ENCODE peak calls at places on chromosomes 7 and 10, in four cellular contexts. A, C, P and U are unnamed samples.

GRCh38 chr7:18610331-18610948 is 114.9 kb downstream of the HDAC9 start:
- DNase-seq in A (peak; percentile 30), C (peak; percentile 27), P (no peak), U (no peak)

GRCh38 chr10:71921319-71922027 is 42.7 kb upstream of the CHST3 start:
- DNase-seq in A (peak; percentile 39), C (no peak), P (no peak), U (no peak)

GRCh38 chr7:21704362-21704761 is 161.5 kb downstream of the DNAH11 start:
- DNase-seq in A (no peak), C (no peak), P (no peak), U (no peak)

GRCh38 chr10:31034041-31034918 is 2.6 kb upstream of the ZNF438 start:
- DNase-seq in A (no peak), C (no peak), P (no peak), U (no peak)

GRCh38 chr10:125154529-125154928 is 5.8 kb downstream of the CTBP2 start:
- DNase-seq in A (no peak), C (no peak), P (no peak), U (no peak)

GRCh38 chr10:117662126-117662525 is 119.6 kb downstream of the EMX2 start:
- DNase-seq in A (no peak), C (no peak), P (no peak), U (no peak)

GRCh38 chr7:6340241-6340640 is 67.8 kb upstream of the CYTH3 start:
- DNase-seq in A (no peak), C (no peak), P (no peak), U (no peak)

GRCh38 chr10:102167861-102168260 is 15.7 kb downstream of the NOLC1 start:
- DNase-seq in A (no peak), C (no peak), P (no peak), U (no peak)

GRCh38 chr10:78071140-78071856 is 37.6 kb downstream of the RPS24 start:
- DNase-seq in A (no peak), C (no peak), P (no peak), U (no peak)

GRCh38 chr7:93115796-93116195 is 2.0 kb downstream of the SAMD9 start:
- DNase-seq in A (no peak), C (no peak), P (no peak), U (no peak)

GRCh38 chr10:43868952-43869351 is 220.3 kb upstream of the ZNF32 start:
- DNase-seq in A (no peak), C (no peak), P (no peak), U (peak; percentile 80)

GRCh38 chr10:60008816-60009215 is 102.5 kb upstream of the CCDC6 start:
- DNase-seq in A (no peak), C (no peak), P (no peak), U (no peak)

GRCh38 chr7:155807805-155808550 is 4.3 kb downstream of the SHH start:
- DNase-seq in A (no peak), C (peak; percentile 85), P (peak; percentile 38), U (no peak)

GRCh38 chr10:110868981-110869380 is 2.7 kb upstream of the PDCD4 start:
- DNase-seq in A (no peak), C (no peak), P (peak; percentile 22), U (no peak)

GRCh38 chr7:70484255-70484654 is 647.7 kb upstream of the GALNT17 start:
- DNase-seq in A (no peak), C (no peak), P (no peak), U (no peak)

GRCh38 chr10:14093735-14094484 is 236.8 kb downstream of the FRMD4A start:
- DNase-seq in A (no peak), C (no peak), P (no peak), U (no peak)

GRCh38 chr10:74419491-74420466 is 268.8 kb downstream of the ADK start:
- DNase-seq in A (no peak), C (no peak), P (no peak), U (no peak)

GRCh38 chr10:100985336-100985735 is 2.0 kb downstream of the MRPL43 start:
- DNase-seq in A (no peak), C (peak; percentile 48), P (no peak), U (no peak)

GRCh38 chr7:64874562-64875250 is 28.4 kb upstream of the ZNF273 start:
- DNase-seq in A (no peak), C (no peak), P (no peak), U (no peak)

GRCh38 chr7:55020481-55020871 is 1.7 kb downstream of the EGFR start:
- DNase-seq in A (peak; percentile 79), C (no peak), P (peak; percentile 82), U (no peak)

GRCh38 chr7:39622609-39623311 is 612 bp upstream of the RALA start:
- DNase-seq in A (no peak), C (no peak), P (no peak), U (no peak)

GRCh38 chr7:11613292-11613930 is 218.6 kb downstream of the THSD7A start:
- DNase-seq in A (no peak), C (no peak), P (no peak), U (no peak)

GRCh38 chr10:124002391-124003069 is 90.9 kb downstream of the CHST15 start:
- DNase-seq in A (no peak), C (no peak), P (peak; percentile 14), U (peak; percentile 81)

GRCh38 chr10:104690081-104690480 is 49.0 kb downstream of the SORCS3 start:
- DNase-seq in A (no peak), C (no peak), P (no peak), U (no peak)

GRCh38 chr10:21523557-21524008 is 1.9 kb downstream of the SKIDA1 start:
- DNase-seq in A (no peak), C (peak; percentile 54), P (no peak), U (no peak)

GRCh38 chr10:130039141-130039540 is 71.5 kb downstream of the C10orf143 start:
- DNase-seq in A (no peak), C (no peak), P (peak; percentile 8), U (no peak)

GRCh38 chr7:130143334-130143732 is 61.9 kb downstream of the TMEM209 start:
- DNase-seq in A (no peak), C (no peak), P (no peak), U (no peak)

GRCh38 chr10:90801608-90802007 is 56.2 kb downstream of the HTR7 start:
- DNase-seq in A (no peak), C (no peak), P (no peak), U (no peak)

GRCh38 chr7:105256621-105257283 is 132.0 kb downstream of the SRPK2 start:
- DNase-seq in A (no peak), C (no peak), P (no peak), U (no peak)

GRCh38 chr7:105261689-105262088 is 127.0 kb downstream of the SRPK2 start:
- DNase-seq in A (no peak), C (no peak), P (no peak), U (no peak)

DNA sequence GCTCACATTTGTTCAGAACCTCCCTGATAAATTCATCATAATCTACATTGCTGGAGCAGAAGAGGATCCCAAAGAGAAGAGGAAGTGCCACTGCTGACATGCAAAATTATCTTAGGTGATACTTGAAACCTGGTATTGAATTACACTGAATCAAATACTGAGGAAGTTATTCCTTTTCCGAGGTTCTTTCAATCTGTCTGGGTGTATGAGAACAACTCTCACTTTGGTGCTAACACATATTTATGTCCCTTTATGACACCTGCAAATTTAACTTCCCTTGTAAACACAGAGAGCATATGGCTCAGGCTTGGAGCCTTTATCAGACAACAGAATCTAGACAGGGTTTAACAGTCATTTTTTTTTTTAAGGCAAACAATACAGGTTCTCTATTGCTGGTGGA is 131.4 kb downstream of the SRPK2 start:
- DNase-seq in A (no peak), C (no peak), P (no peak), U (no peak)
- H3K4me3 ChIP-seq in A (no peak overlapping the region), C (no peak overlapping the region), P (no peak overlapping the region), U (no peak overlapping the region)

GRCh38 chr7:2523461-2523905 is 3.9 kb downstream of the LFNG start:
- DNase-seq in A (peak; percentile 80), C (no peak), P (peak; percentile 62), U (no peak)
- H3K4me1 ChIP-seq in A (peaks cover 88% of the 10 kb centered on the region), C (peaks cover 67% of the 10 kb centered on the region), P (peaks cover 98% of the 10 kb centered on the region), U (peaks cover 90% of the 10 kb centered on the region)

GRCh38 chr7:44880317-44881018 is 4.9 kb downstream of the PURB start:
- DNase-seq in A (no peak), C (no peak), P (no peak), U (no peak)
- H3K4me3 ChIP-seq in A (no peak overlapping the region), C (no peak overlapping the region), P (no peak overlapping the region), U (peak overlapping the region; percentile 5)

GRCh38 chr7:46751471-46751870 is 830.4 kb upstream of the IGFBP3 start:
- DNase-seq in A (no peak), C (no peak), P (no peak), U (no peak)
- H3K4me1 ChIP-seq in A (no peaks in the 10 kb centered on the region), C (no peaks in the 10 kb centered on the region), P (no peaks in the 10 kb centered on the region), U (peaks cover 25% of the 10 kb centered on the region)

GRCh38 chr10:93204494-93205485 is 131.1 kb downstream of the CYP26A1 start:
- DNase-seq in A (no peak), C (no peak), P (no peak), U (no peak)

GRCh38 chr10:93198401-93199175 is 124.9 kb downstream of the CYP26A1 start:
- DNase-seq in A (peak; percentile 21), C (no peak), P (no peak), U (no peak)

GRCh38 chr10:93193886-93194285 is 120.2 kb downstream of the CYP26A1 start:
- DNase-seq in A (no peak), C (no peak), P (no peak), U (no peak)

DNA sequence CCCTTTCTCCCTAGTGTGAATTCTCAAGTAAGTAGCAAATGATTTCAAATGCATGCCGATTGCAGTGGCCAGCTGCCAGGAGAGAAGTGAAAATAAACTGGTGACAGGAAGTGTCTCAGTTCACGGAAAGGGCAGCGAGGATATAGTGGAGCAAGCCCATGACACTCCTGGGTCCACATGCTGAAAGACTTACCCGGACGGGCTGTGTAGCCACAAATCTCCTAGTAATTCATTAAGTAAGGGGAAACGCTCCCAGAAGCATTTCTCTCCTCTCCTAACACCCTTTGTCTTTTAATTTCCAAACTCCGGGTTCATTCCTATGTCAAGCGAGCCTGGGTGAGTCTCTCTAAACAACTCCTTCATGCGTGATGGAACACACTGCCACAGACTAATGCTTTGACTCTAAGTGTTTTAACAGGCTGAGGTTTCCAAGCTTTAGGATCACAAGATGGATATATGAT is 125.6 kb downstream of the CYP26A1 start:
- DNase-seq in A (peak; percentile 72), C (peak; percentile 22), P (peak; percentile 75), U (no peak)
- H3K4me3 ChIP-seq in A (peak overlapping the region; percentile 14), C (peak overlapping the region; percentile 49), P (peak overlapping the region; percentile 39), U (peak overlapping the region; percentile 31)

GRCh38 chr7:112350596-112350995 is 99.7 kb upstream of the IFRD1 start:
- DNase-seq in A (no peak), C (no peak), P (no peak), U (no peak)

GRCh38 chr7:112341464-112341863 is 108.8 kb upstream of the IFRD1 start:
- DNase-seq in A (peak; percentile 78), C (no peak), P (no peak), U (no peak)

GRCh38 chr7:112346381-112347060 is 103.7 kb upstream of the IFRD1 start:
- DNase-seq in A (no peak), C (no peak), P (no peak), U (no peak)

GRCh38 chr7:112347088-112347487 is 103.2 kb upstream of the IFRD1 start:
- DNase-seq in A (no peak), C (no peak), P (no peak), U (no peak)
- H3K4me1 ChIP-seq in A (peaks cover 8% of the 10 kb centered on the region), C (no peaks in the 10 kb centered on the region), P (no peaks in the 10 kb centered on the region), U (no peaks in the 10 kb centered on the region)